ENCODE peak calls at places on chromosomes 12 and 14, in nine cellular contexts. I is osteoblast, W is fibroblast of the aortic adventitia, F is RWPE1, J is nephron progenitor cell, X is WTC11, B is GM06990, T is coronary artery, V is lung. G is an unnamed sample.

GRCh38 chr14:103908580-103908979 is 19.7 kb upstream of the TDRD9 start:
- DNase-seq in I (no peak), T (no peak), B (no peak), X (no peak), J (no peak), F (no peak), V (no peak), W (no peak), G (no peak)

GRCh38 chr14:55353686-55354467 is 57.8 kb downstream of the ATG14 start:
- DNase-seq in T (no peak), V (no peak), F (peak), X (no peak), W (no peak), I (no peak), B (no peak), J (no peak), G (no peak)

GRCh38 chr12:42094277-42094676 is 50.4 kb downstream of the GXYLT1 start:
- DNase-seq in F (peak), X (no peak), B (no peak), I (peak), T (no peak), W (peak), J (no peak), V (no peak), G (no peak)

GRCh38 chr14:91387135-91387849 is 30.3 kb downstream of the CCDC88C start:
- DNase-seq in J (no peak), W (peak), I (no peak), X (no peak), B (no peak), F (no peak), T (no peak), V (no peak), G (no peak)

GRCh38 chr12:20625531-20625930 is 69.6 kb upstream of the SLCO1C1 start:
- DNase-seq in I (no peak), B (no peak), W (no peak), X (no peak), V (no peak), F (no peak), T (no peak), J (no peak), G (no peak)

GRCh38 chr12:39935275-39935674 is 170.6 kb downstream of the SLC2A13 start:
- DNase-seq in X (no peak), T (no peak), W (peak), I (no peak), B (no peak), J (no peak), F (peak), V (no peak), G (no peak)

GRCh38 chr12:89893972-89894706 is 185.5 kb upstream of the ATP2B1 start:
- DNase-seq in J (no peak), X (no peak), T (no peak), W (peak), V (no peak), B (peak), F (peak), I (no peak), G (no peak)

GRCh38 chr14:77314043-77314442 is 6.6 kb downstream of the POMT2 start:
- DNase-seq in B (no peak), T (no peak), W (peak), F (peak), X (no peak), J (no peak), V (no peak), I (peak), G (no peak)

GRCh38 chr12:69873429-69873828 is 48.4 kb downstream of the MYRFL start:
- DNase-seq in J (no peak), B (no peak), F (peak), X (no peak), W (peak), T (no peak), I (peak), V (no peak), G (no peak)

GRCh38 chr12:34342048-34342447 is 319.8 kb downstream of the ALG10 start:
- DNase-seq in X (no peak), F (no peak), V (no peak), J (no peak), W (no peak), T (no peak), I (no peak), B (no peak), G (no peak)

GRCh38 chr12:109726511-109727038 is 12.9 kb downstream of the FAM222A start:
- DNase-seq in V (no peak), J (no peak), B (no peak), X (no peak), T (no peak), F (no peak), I (peak), W (no peak), G (no peak)

GRCh38 chr12:131980263-131980662 is 30.5 kb downstream of the EP400 start:
- DNase-seq in X (no peak), B (no peak), F (no peak), W (peak), T (no peak), I (no peak), J (no peak), V (no peak), G (no peak)
- TF ChIP-seq CTCF in X (no peak), B (no peak), F (no peak), W (peak), T (no peak), I (no peak), J (no peak), V (no peak), G (no peak)

DNA sequence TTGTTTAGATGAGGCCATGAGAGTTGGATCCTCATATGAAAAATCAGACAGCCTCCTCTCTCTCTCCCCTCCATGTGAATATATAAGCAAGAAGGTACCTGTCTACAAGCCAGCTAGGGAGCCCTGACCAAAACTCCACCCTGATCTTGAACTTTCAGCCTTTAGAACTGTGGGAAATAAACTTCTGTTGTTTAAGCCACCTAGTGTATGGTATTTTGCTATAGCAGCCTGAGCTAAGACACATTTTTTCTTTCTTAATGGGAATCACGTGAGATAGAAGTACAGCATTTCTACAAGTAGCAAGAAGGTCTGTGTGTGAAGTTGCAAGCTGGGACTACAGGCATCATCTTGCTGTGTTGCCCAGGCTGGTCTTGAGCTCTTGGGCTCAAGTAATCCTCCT is 16.3 kb upstream of the ABHD12B start:
- DNase-seq in W (peak), T (no peak), I (no peak), B (no peak), X (no peak), V (no peak), F (no peak), J (no peak), G (no peak)
- TF ChIP-seq CTCF in W (no peak), T (no peak), I (peak), B (no peak), X (no peak), V (no peak), F (no peak), J (no peak), G (no peak)

GRCh38 chr12:93662961-93663728 is 14.0 kb upstream of the CRADD start:
- DNase-seq in I (no peak), W (peak), V (no peak), X (no peak), B (no peak), F (no peak), J (no peak), T (no peak), G (no peak)
- TF ChIP-seq CTCF in I (no peak), W (no peak), V (no peak), X (no peak), B (no peak), F (no peak), J (no peak), T (no peak), G (no peak)

GRCh38 chr12:120847392-120848157 is 56.6 kb downstream of the SPPL3 start:
- DNase-seq in W (no peak), F (no peak), I (no peak), V (no peak), X (no peak), J (no peak), T (no peak), B (peak), G (no peak)
- TF ChIP-seq CTCF in W (no peak), F (no peak), I (no peak), V (no peak), X (no peak), J (no peak), T (no peak), B (no peak), G (no peak)

GRCh38 chr12:6367065-6367968 is 8.0 kb downstream of the SCNN1A start:
- DNase-seq in F (no peak), I (peak), X (no peak), W (peak), T (no peak), V (no peak), B (no peak), J (no peak), G (no peak)
- TF ChIP-seq CTCF in F (no peak), I (peak), X (no peak), W (peak), T (peak), V (peak), B (peak), J (no peak), G (peak)